ENCODE peak calls at places on chromosome 9, in five cellular contexts. E, Y, I, G and D are unnamed samples.

GRCh38 chr9:135889564-135890189 is 17.7 kb downstream of the CAMSAP1 start:
- DNase-seq in Y (no peak), E (no peak), G (no peak), I (no peak), D (no peak)

GRCh38 chr9:113737414-113738271 is 138.5 kb upstream of the ZNF618 start:
- DNase-seq in E (peak; percentile 56), I (no peak), G (no peak), Y (peak; percentile 49), D (no peak)

GRCh38 chr9:92988215-92988731 is 41.0 kb downstream of the FGD3 start:
- DNase-seq in Y (no peak), G (no peak), E (no peak), I (no peak), D (no peak)

GRCh38 chr9:137269231-137269772 is 8.2 kb upstream of the TOR4A start:
- DNase-seq in Y (no peak), E (peak; percentile 69), G (no peak), I (peak; percentile 84), D (no peak)

GRCh38 chr9:8842402-8843193 is 1043.0 kb upstream of the DMAC1 start:
- DNase-seq in E (no peak), G (no peak), I (no peak), Y (no peak), D (no peak)

GRCh38 chr9:69573666-69574456 is 98.3 kb downstream of the APBA1 start:
- DNase-seq in E (no peak), I (no peak), Y (no peak), G (peak; percentile 44), D (no peak)

GRCh38 chr9:84570482-84571154 is 98.9 kb upstream of the NTRK2 start:
- DNase-seq in G (no peak), I (no peak), E (no peak), Y (no peak), D (no peak)

GRCh38 chr9:99004717-99005460 is 61.2 kb downstream of the COL15A1 start:
- DNase-seq in E (peak; percentile 13), I (no peak), Y (no peak), G (no peak), D (no peak)

GRCh38 chr9:13175732-13176131 is 103.8 kb downstream of the MPDZ start:
- DNase-seq in E (no peak), G (no peak), Y (no peak), I (no peak), D (no peak)

GRCh38 chr9:116694892-116695291 is 7.8 kb downstream of the TRIM32 start:
- DNase-seq in G (no peak), E (no peak), I (no peak), Y (no peak), D (no peak)

GRCh38 chr9:16410601-16411285 is 459.7 kb downstream of the BNC2 start:
- DNase-seq in E (no peak), I (no peak), Y (no peak), G (no peak), D (no peak)

GRCh38 chr9:121889990-121890563 is 203.0 kb downstream of the TTLL11 start:
- DNase-seq in G (no peak), E (no peak), I (no peak), Y (no peak), D (no peak)

GRCh38 chr9:135887585-135888050 is 19.7 kb downstream of the CAMSAP1 start:
- DNase-seq in G (no peak), Y (no peak), E (no peak), I (peak; percentile 69), D (peak; percentile 93)

GRCh38 chr9:110828148-110828730 is 159.6 kb downstream of the MUSK start:
- DNase-seq in G (no peak), Y (no peak), I (no peak), E (peak; percentile 36), D (no peak)

GRCh38 chr9:93962041-93962440 is 6.9 kb upstream of the BARX1 start:
- DNase-seq in E (no peak), I (no peak), G (no peak), Y (no peak), D (peak; percentile 18)